ENCODE peak calls at places on chromosomes 3 and 15, in five cellular contexts. L, J, V, Z and K are unnamed samples. For H3K9me3, the result is how much of the 10 kb centered on the place peaks cover.

GRCh38 chr3:147939425-147940196 is 530.4 kb downstream of the ZIC1 start:
- DNase-seq in J (no peak), L (no peak), Z (no peak), V (no peak), K (no peak)

GRCh38 chr3:57893156-57893555 is 115.1 kb upstream of the FLNB start:
- DNase-seq in Z (no peak), L (no peak), J (no peak), V (no peak), K (no peak)

GRCh38 chr3:28476194-28476593 is 127.6 kb upstream of the AZI2 start:
- DNase-seq in Z (no peak), V (peak), L (no peak), J (no peak), K (no peak)

GRCh38 chr3:133880287-133880686 is 15.4 kb downstream of the RAB6B start:
- DNase-seq in J (no peak), V (no peak), Z (no peak), L (peak), K (no peak)

GRCh38 chr15:60649845-60650548 is 171.1 kb upstream of the ICE2 start:
- DNase-seq in Z (no peak), J (no peak), L (no peak), V (peak), K (no peak)

GRCh38 chr3:194204036-194204792 is 68.3 kb downstream of the HES1 start:
- DNase-seq in J (peak), Z (no peak), V (no peak), L (no peak), K (no peak)

GRCh38 chr3:72082776-72083477 is 298.0 kb upstream of the PROK2 start:
- DNase-seq in L (no peak), J (no peak), V (no peak), Z (no peak), K (no peak)

GRCh38 chr3:126133606-126134005 is 46.8 kb downstream of the ALDH1L1 start:
- DNase-seq in V (no peak), Z (peak), J (peak), L (no peak), K (peak)

GRCh38 chr3:46666471-46666845 is 27.0 kb downstream of the ALS2CL start:
- DNase-seq in V (no peak), L (peak), Z (no peak), J (peak), K (no peak)

GRCh38 chr3:10453764-10454163 is 51.6 kb downstream of the ATP2B2 start:
- DNase-seq in J (no peak), L (no peak), V (no peak), Z (no peak), K (no peak)

GRCh38 chr3:2540115-2540514 is 441.4 kb downstream of the CNTN4 start:
- DNase-seq in V (no peak), J (no peak), L (no peak), Z (no peak), K (no peak)

GRCh38 chr3:56135941-56136340 is 332.3 kb downstream of the ERC2 start:
- DNase-seq in V (no peak), L (no peak), J (no peak), Z (no peak), K (no peak)

GRCh38 chr3:160883373-160883772 is 127.3 kb downstream of the PPM1L start:
- DNase-seq in Z (no peak), V (no peak), L (no peak), J (no peak), K (no peak)

GRCh38 chr3:101128786-101129185 is 135.6 kb upstream of the ABI3BP start:
- DNase-seq in V (no peak), J (no peak), Z (no peak), L (peak), K (no peak)

GRCh38 chr3:125045194-125045593 is 10.6 kb downstream of the HEG1 start:
- DNase-seq in J (no peak), V (no peak), Z (no peak), L (no peak), K (no peak)

GRCh38 chr3:160372780-160373179 is 26.2 kb downstream of the IFT80 start:
- DNase-seq in J (no peak), V (peak), Z (no peak), L (no peak), K (no peak)

GRCh38 chr3:152436707-152437615 is 168.2 kb downstream of the MBNL1 start:
- DNase-seq in L (no peak), J (no peak), Z (no peak), V (no peak), K (no peak)

GRCh38 chr3:78277793-78278192 is 1237.9 kb downstream of the ROBO2 start:
- DNase-seq in Z (no peak), J (no peak), V (no peak), L (no peak), K (no peak)

GRCh38 chr3:190308154-190308553 is 14.1 kb downstream of the CLDN1 start:
- DNase-seq in V (no peak), Z (no peak), L (no peak), J (no peak), K (no peak)

GRCh38 chr15:91660174-91660649 is 193.3 kb upstream of the SLCO3A1 start:
- DNase-seq in V (no peak), J (no peak), Z (no peak), L (no peak), K (no peak)

DNA sequence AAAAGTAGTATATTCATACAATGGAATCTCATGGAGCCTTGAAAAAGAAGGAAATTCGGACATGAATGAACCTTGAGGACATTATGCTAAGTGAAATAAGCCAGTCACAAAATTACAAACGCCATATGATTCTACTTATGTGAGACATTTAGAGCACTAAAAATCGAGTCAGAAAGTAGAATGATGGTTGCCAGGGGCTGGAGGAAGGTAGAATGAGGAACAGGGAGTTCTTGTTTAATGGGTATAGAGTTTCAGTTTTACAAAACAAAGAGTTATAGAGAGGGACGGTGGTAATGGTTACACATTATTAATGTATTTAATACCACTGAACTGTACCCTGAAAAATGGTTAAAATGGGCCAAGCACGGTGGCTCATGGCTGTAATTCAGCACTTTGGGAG is 19.5 kb downstream of the UBXN7 start:
- DNase-seq in J (no peak), L (no peak), V (no peak), Z (no peak), K (no peak)
- H3K9me3 ChIP-seq in J (under half), L (under half), V (under half), Z (under half), K (under half)

DNA sequence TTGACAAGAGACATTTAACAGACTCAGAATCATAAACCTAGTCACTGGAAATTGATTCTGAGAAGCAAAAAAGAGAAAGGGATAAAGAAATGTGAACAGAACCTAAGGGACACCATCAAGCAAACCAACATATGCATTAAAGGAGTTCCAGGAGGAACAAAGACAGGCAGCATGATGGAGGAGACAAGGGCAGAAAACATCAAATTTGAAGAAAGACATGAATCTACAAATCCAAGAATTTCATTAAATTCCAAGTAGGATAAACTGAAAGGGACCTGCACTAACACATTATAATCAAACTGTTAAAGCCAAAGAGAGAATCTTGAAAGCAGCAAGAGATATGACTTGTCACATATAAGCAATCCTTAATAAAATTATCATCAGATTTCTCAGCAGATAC is 122.3 kb downstream of the STT3B start:
- DNase-seq in Z (no peak), V (no peak), L (no peak), J (no peak), K (no peak)
- H3K9me3 ChIP-seq in Z (under half), V (under half), L (half or more), J (half or more), K (under half)

GRCh38 chr15:87493803-87494202 is 762.7 kb downstream of the NTRK3 start:
- DNase-seq in J (no peak), Z (no peak), V (no peak), L (no peak), K (no peak)
- H3K9me3 ChIP-seq in J (under half), Z (under half), V (under half), L (under half), K (under half)

DNA sequence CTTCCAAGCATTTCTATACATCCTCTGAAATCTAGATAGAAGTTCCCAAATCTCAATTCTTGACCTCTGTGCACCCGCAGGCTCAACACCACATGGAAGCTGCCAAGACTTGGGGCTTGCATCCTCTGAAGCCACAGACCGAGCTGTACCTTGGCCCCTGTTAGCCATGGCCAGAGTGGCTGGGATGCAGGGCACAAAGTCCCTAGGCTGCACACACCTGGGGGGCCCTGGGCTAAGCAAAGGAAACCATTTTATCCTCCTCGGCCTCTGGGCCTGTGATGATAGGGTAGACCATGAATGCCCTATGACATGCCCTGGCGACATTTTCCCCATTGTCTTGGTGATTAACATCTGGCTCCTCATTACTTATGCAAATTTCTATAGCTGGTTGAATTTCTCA is 97.1 kb upstream of the CCDC39 start:
- DNase-seq in V (no peak), L (no peak), J (no peak), Z (no peak), K (no peak)
- H3K9me3 ChIP-seq in V (under half), L (half or more), J (under half), Z (under half), K (under half)

GRCh38 chr3:44647771-44648170 is 761 bp upstream of the ZNF35 start:
- DNase-seq in Z (no peak), V (no peak), L (no peak), J (no peak), K (no peak)
- H3K9me3 ChIP-seq in Z (under half), V (under half), L (under half), J (under half), K (under half)

DNA sequence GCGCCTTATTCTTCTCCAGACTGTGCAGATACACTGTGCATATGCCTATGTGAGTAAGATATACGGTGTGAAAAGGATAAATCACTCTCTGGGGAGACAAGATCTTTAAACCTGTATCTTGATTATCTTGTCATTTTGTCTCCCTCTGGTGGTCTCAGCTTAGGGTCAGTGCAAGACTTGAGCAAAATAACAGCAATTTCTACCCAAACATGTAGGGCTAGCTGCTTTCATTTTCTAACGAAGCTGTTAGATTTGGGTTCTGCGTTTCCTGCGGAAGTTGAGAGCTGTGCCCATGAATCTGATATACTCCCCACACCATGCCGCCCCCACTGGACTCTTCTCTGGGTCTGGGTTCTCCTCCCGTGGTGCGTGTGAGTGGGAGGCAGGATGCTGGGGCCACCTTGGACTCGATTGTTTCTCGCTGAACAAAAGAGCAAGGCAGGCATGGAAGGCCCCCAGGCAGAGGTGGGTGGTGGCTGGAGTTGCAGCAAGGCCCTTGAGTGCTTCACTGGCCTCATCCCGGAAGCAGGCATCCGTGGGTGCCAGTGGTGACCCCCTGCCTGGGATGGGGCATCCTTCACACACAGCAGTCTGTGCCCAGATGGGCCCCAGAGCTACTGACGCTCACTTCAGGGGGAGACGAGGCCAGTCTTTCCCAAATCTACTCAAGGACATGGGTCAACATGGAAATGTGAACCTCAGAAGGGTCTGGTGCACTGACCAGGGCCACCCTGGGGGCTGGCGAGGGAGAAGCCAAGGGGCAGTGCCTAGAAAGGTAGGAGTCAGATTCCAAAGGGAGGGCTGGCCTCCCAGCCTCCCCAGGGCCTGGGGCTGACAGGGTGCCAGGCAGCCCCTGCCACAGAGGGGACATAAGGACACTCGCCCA is 179.6 kb downstream of the NSMCE3 start:
- DNase-seq in Z (no peak), J (no peak), V (peak), L (no peak), K (peak)
- H3K9me3 ChIP-seq in Z (under half), J (under half), V (under half), L (under half), K (under half)

DNA sequence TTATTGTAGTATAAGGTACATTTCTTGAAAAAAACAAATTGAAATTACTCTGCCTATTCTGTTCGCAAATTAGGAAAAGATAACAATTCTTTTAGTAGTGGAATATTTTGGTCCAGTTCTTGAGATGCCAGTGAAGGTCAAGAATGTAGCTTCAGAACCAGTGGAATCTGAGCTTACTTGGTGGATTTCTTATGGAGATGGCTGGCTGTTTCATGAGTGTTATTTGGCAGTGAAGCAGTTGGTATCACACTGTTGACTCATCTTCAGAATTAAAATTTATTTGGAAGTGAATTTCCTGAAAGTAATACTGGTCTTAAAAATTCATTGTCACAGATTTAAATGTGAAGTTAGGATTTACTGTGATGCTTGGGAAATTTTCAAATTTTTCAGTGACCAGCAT is 19.1 kb downstream of the RNF13 start:
- DNase-seq in J (no peak), V (peak), Z (no peak), L (no peak), K (no peak)
- H3K9me3 ChIP-seq in J (under half), V (under half), Z (under half), L (under half), K (under half)